ENCODE peak calls at places on chromosomes 1 and 21, in six cellular contexts. G is HCT116, F is A549, I is upper lobe of left lung, A is GM12878, J is heart left ventricle. D is an unnamed sample. For H3K9me3, the result is how much of the 10 kb centered on the place peaks cover.

GRCh38 chr1:245348626-245349025 is 193.8 kb downstream of the KIF26B start:
- ATAC-seq in G (no peak), F (no peak), I (no peak), A (no peak), J (no peak), D (no peak)

GRCh38 chr1:160704250-160704649 is 7.4 kb downstream of the CD48 start:
- ATAC-seq in G (no peak), F (no peak), I (peak), A (peak), J (no peak), D (peak)

GRCh38 chr1:226549094-226549936 is 751 bp downstream of the STUM start:
- ATAC-seq in G (no peak), F (peak), I (peak), A (peak), J (no peak), D (peak)

GRCh38 chr1:32345289-32345827 is 9.3 kb upstream of the MARCKSL1 start:
- ATAC-seq in G (no peak), F (no peak), I (no peak), A (peak), J (no peak), D (no peak)

GRCh38 chr1:24266398-24266941 is 52.7 kb upstream of the GRHL3 start:
- ATAC-seq in G (peak), F (peak), I (peak), A (no peak), J (no peak), D (no peak)

GRCh38 chr1:54238353-54239040 is 38.5 kb downstream of the MRPL37 start:
- ATAC-seq in G (no peak), F (no peak), I (peak), A (no peak), J (no peak), D (no peak)

GRCh38 chr21:41786521-41786987 is 19.7 kb upstream of the RIPK4 start:
- ATAC-seq in G (no peak), F (no peak), I (no peak), A (no peak), J (no peak), D (no peak)

GRCh38 chr1:175471039-175471800 is 272.2 kb downstream of the TNR start:
- ATAC-seq in G (no peak), F (peak), I (no peak), A (peak), J (no peak), D (no peak)

GRCh38 chr1:93692451-93692861 is 10.8 kb upstream of the BCAR3 start:
- ATAC-seq in G (peak), F (peak), I (no peak), A (peak), J (no peak), D (no peak)

GRCh38 chr21:37184784-37185593 is 82.1 kb downstream of the VPS26C start:
- ATAC-seq in G (no peak), F (no peak), I (no peak), A (peak), J (no peak), D (no peak)

GRCh38 chr1:4628992-4629391 is 25.4 kb upstream of the AJAP1 start:
- ATAC-seq in G (no peak), F (no peak), I (no peak), A (no peak), J (no peak), D (no peak)

GRCh38 chr1:4626061-4626460 is 28.3 kb upstream of the AJAP1 start:
- ATAC-seq in G (no peak), F (no peak), I (no peak), A (no peak), J (no peak), D (no peak)

GRCh38 chr1:4624801-4625200 is 29.6 kb upstream of the AJAP1 start:
- ATAC-seq in G (no peak), F (no peak), I (no peak), A (no peak), J (no peak), D (no peak)

GRCh38 chr1:4627353-4627752 is 27.1 kb upstream of the AJAP1 start:
- ATAC-seq in G (no peak), F (peak), I (no peak), A (no peak), J (no peak), D (no peak)

DNA sequence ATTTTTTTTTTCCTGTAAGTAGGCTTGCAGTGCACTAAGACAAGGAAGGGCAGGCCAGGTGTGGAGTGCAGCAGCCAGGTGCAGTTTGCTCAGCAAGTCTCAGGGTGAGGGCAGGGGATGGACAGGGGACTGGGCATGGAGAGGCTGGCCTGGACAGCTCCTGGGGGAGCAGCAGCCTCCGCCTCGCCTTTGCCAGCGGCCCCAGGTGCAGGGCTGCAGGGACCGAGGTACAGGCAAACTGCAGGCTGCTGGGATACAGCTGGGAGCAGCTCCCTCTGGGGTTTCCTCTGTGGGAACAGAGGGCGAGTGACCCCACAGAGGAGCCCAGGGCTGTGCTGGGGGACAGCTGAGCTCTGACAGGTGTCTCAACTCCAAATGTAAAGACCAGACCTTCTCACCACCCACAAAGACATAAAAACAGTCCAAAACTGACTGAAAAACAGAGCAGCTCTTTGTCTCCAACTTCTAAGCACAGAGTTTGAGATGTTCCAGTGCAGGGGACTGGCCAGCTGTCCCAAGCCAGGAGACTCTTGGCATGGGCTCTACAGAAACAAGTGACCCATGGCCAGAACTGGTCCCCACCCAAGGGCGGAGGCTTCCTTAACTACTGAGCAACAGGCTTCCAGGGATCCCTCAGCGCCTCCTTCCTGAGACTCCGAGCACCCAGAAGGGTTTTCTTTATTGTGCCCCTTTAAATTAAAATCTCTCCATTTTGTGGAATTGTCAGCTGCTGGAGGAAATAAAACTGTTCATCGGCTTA is 27.7 kb upstream of the AJAP1 start:
- ATAC-seq in G (no peak), F (no peak), I (no peak), A (no peak), J (no peak), D (no peak)
- H3K9me3 ChIP-seq in G (under half), F (under half), I (under half), A (under half), J (under half), D (under half)

DNA sequence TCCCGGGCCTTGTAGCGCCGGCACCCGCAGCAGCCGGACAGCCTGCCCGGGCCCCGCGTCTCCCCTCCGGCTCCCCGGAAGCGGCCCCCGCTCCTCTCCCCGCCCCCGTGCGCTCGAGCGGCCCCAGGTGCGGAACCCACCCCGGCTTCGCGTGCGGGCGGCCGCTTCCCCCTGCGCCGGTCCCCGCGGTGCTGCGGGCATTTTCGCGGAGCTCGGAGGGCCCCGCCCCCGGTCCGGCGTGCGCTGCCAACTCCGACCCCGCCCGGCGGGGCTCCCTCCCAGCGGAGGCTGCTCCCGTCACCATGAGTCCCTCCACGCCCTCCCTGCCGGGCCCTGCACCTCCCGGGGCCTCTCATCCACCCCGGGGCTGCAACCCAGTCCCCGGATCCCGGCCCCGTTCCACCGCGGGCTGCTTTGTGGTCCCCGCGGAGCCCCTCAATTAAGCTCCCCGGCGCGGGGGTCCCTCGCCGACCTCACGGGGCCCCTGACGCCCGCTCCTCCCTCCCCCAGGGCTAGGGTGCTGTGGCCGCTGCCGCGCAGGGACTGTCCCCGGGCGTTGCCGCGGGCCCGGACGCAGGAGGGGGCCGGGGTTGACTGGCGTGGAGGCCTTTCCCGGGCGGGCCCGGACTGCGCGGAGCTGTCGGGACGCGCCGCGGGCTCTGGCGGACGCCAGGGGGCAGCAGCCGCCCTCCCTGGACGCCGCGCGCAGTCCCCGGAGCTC is 159.4 kb downstream of the RUNX1 start:
- ATAC-seq in G (peak), F (peak), I (peak), A (peak), J (no peak), D (peak)
- TF ChIP-seq POLR2A in G (no peak), F (no peak), I (no peak), A (no peak), J (no peak), D (peak)

GRCh38 chr1:14254184-14254583 is 344.3 kb upstream of the KAZN start:
- ATAC-seq in G (no peak), F (no peak), I (no peak), A (peak), J (no peak), D (no peak)

GRCh38 chr1:14260480-14260879 is 338.0 kb upstream of the KAZN start:
- ATAC-seq in G (no peak), F (no peak), I (no peak), A (no peak), J (no peak), D (no peak)

GRCh38 chr1:14259191-14259757 is 339.2 kb upstream of the KAZN start:
- ATAC-seq in G (no peak), F (no peak), I (peak), A (no peak), J (peak), D (peak)

GRCh38 chr1:14255711-14256110 is 342.8 kb upstream of the KAZN start:
- ATAC-seq in G (no peak), F (no peak), I (peak), A (no peak), J (no peak), D (no peak)

DNA sequence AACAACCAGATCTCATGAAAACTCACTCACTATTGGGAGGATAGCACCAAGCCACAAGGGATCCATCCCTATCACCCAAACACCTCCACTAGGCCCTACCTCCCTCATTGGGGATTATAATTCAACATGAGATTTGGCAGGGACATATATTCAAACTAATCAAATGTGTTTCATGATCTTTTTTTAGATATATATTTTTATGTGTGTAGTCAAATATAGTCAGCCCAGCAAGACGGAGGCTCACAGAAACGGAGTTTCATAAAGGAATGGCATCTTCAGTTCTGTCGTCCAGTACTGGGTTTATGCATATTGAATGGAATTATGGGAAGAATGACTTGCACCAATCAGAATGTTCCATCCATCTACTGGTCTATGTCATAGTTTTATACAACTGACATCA is 343.3 kb upstream of the KAZN start:
- ATAC-seq in G (no peak), F (no peak), I (no peak), A (no peak), J (no peak), D (no peak)
- H3K9me3 ChIP-seq in G (under half), F (under half), I (under half), A (under half), J (under half), D (under half)

DNA sequence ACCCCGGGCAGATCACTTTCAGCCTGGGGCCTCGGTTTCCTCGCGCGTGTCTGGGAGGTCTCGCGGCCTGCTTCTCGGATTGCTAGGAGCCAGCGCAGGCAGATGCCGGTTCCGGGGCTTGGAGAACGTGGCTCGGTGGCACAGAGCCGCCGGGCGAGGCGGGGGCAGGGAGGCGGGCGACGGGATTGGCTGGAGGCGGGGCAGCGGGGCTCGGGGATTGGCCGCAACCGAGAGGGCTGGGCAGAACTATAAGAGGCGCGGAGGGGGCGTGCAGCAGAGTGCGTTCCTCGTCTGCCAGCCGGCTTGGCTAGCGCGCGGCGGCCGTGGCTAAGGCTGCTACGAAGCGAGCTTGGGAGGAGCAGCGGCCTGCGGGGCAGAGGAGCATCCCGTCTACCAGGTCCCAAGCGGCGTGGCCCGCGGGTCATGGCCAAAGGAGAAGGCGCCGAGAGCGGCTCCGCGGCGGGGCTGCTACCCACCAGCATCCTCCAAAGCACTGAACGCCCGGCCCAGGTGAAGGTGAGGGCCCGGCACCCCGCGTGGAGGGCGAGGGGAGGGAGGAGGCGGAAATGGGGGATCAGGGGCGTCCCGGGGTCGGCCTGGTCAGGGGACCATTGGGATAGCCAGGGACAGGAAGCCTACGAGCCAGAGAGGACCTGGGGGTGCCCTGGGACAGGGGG is at the start of gene MFSD2A:
- ATAC-seq in G (peak), F (peak), I (peak), A (peak), J (peak), D (peak)
- TF ChIP-seq POLR2A in G (peak), F (peak), I (peak), A (peak), J (peak), D (no peak)

D was measured in gastroesophageal sphincter.